ENCODE peak calls at places on chromosomes 12 and 14, in eight cellular contexts. N is heart left ventricle; E is CD8-positive, alpha-beta T cell; V is endothelial cell of umbilical vein; L is thoracic aorta; U is body of pancreas; D is fibroblast of mammary gland; X is sigmoid colon. F is an unnamed sample.

GRCh38 chr12:122123761-122124145 is 45.2 kb downstream of the MLXIP start:
- DNase-seq in N (peak), E (no peak), V (no peak), L (no peak), U (no peak), D (no peak), X (peak), F (no peak)

GRCh38 chr14:74204481-74204880 is 34.8 kb upstream of the VSX2 start:
- DNase-seq in N (no peak), E (no peak), V (no peak), L (no peak), U (no peak), D (no peak), X (no peak), F (no peak)

GRCh38 chr12:55044135-55044534 is 24.4 kb downstream of the NEUROD4 start:
- DNase-seq in N (no peak), E (no peak), V (no peak), L (no peak), U (no peak), D (no peak), X (no peak), F (no peak)

GRCh38 chr12:42236017-42236416 is 2.0 kb downstream of the YAF2 start:
- DNase-seq in N (no peak), E (no peak), V (no peak), L (no peak), U (no peak), D (no peak), X (no peak), F (no peak)

GRCh38 chr12:104669851-104670337 is 213.1 kb downstream of the CHST11 start:
- DNase-seq in N (peak), E (no peak), V (no peak), L (no peak), U (no peak), D (peak), X (peak), F (no peak)

GRCh38 chr12:5688226-5688625 is 256.3 kb downstream of the NTF3 start:
- DNase-seq in N (no peak), E (no peak), V (no peak), L (no peak), U (no peak), D (no peak), X (no peak), F (no peak)

GRCh38 chr12:2242206-2242605 is 189.4 kb downstream of the CACNA1C start:
- DNase-seq in N (no peak), E (no peak), V (no peak), L (no peak), U (no peak), D (no peak), X (no peak), F (no peak)

GRCh38 chr12:82835217-82835616 is 148.5 kb downstream of the TMTC2 start:
- DNase-seq in N (no peak), E (no peak), V (peak), L (no peak), U (no peak), D (peak), X (no peak), F (no peak)

GRCh38 chr14:69325086-69325485 is 65.1 kb downstream of the GALNT16 start:
- DNase-seq in N (no peak), E (no peak), V (no peak), L (no peak), U (peak), D (no peak), X (peak), F (no peak)

GRCh38 chr14:106509795-106510194 is 983.4 kb downstream of the TMEM121 start:
- DNase-seq in N (no peak), E (no peak), V (no peak), L (no peak), U (no peak), D (no peak), X (no peak), F (no peak)

GRCh38 chr12:108457006-108457733 is 57.9 kb upstream of the FICD start:
- DNase-seq in N (no peak), E (no peak), V (peak), L (no peak), U (peak), D (peak), X (no peak), F (peak)

GRCh38 chr12:117113231-117113630 is 14.0 kb upstream of the TESC start:
- DNase-seq in N (peak), E (no peak), V (no peak), L (no peak), U (no peak), D (no peak), X (no peak), F (no peak)

GRCh38 chr12:42574879-42575278 is 14.7 kb downstream of the PRICKLE1 start:
- DNase-seq in N (no peak), E (no peak), V (peak), L (no peak), U (no peak), D (peak), X (no peak), F (no peak)

GRCh38 chr12:132419612-132420237 is 70.2 kb upstream of the FBRSL1 start:
- DNase-seq in N (no peak), E (no peak), V (no peak), L (no peak), U (no peak), D (no peak), X (no peak), F (no peak)

GRCh38 chr12:112111931-112112330 is 3.3 kb upstream of the NAA25 start:
- DNase-seq in N (no peak), E (no peak), V (no peak), L (no peak), U (no peak), D (no peak), X (no peak), F (no peak)

GRCh38 chr14:33465952-33466700 is 484.7 kb downstream of the EGLN3 start:
- DNase-seq in N (no peak), E (no peak), V (no peak), L (no peak), U (no peak), D (no peak), X (no peak), F (no peak)

GRCh38 chr12:77685906-77686305 is 144.8 kb upstream of the NAV3 start:
- DNase-seq in N (no peak), E (no peak), V (no peak), L (no peak), U (no peak), D (no peak), X (no peak), F (no peak)

DNA sequence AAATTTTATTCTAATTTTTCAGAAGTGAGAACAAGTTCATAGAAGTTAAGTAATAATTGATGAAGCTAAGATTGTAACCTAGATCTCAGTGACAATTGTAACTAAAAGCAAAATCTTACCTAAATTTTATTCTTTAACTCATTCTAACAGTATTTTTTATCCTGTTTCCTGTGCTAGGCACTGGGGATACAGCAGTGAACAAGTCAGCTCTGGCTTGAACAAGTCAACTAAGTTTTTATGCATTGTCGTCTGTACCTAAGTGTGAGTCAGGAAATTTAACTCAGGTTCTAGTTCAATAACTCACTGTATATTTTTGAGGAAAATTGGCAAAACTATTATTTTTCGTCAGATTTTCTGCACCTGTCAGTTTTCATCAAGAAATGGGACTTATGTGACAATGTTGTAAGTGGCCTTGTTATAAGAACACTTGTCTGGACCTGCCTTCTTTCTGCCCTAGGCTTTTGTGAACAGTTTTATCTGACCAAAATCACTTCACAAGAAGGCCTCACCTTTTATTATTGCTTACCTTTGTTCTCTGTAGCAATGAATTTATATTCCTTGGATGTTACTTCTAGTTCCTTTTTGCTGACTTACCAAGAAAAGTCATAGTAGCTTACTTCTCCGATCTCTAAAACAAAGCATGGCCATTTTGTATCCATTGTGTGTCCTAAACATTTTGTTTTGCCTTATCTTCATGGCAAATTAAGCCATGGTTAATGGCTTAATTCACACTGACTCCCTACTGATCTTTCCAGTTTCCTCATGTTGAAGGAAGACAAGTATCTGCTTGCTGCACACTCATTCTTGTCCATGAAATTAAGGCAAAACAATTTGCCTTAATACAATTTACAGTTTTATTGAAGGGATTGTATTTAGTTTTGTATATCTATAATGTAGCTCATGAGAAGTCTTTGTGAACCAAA is 2.7 kb downstream of the TMTC3 start:
- DNase-seq in N (no peak), E (no peak), V (no peak), L (no peak), U (no peak), D (no peak), X (no peak), F (no peak)
- H3K4me3 ChIP-seq in N (no peak), E (no peak), V (no peak), L (no peak), U (no peak), D (no peak), X (no peak), F (no peak)

GRCh38 chr12:868722-869121 is 80.8 kb downstream of the RAD52 start:
- DNase-seq in N (no peak), E (no peak), V (no peak), L (no peak), U (no peak), D (no peak), X (no peak), F (no peak)
- TF ChIP-seq CTCF in N (no peak), E (no peak), V (no peak), L (no peak), U (no peak), D (peak), X (no peak), F (no peak)

GRCh38 chr12:93740721-93741120 is 63.5 kb downstream of the CRADD start:
- DNase-seq in N (no peak), E (no peak), V (no peak), L (no peak), U (no peak), D (peak), X (no peak), F (no peak)
- H3K4me3 ChIP-seq in N (peak), E (no peak), V (no peak), L (peak), U (no peak), D (peak), X (peak), F (no peak)

DNA sequence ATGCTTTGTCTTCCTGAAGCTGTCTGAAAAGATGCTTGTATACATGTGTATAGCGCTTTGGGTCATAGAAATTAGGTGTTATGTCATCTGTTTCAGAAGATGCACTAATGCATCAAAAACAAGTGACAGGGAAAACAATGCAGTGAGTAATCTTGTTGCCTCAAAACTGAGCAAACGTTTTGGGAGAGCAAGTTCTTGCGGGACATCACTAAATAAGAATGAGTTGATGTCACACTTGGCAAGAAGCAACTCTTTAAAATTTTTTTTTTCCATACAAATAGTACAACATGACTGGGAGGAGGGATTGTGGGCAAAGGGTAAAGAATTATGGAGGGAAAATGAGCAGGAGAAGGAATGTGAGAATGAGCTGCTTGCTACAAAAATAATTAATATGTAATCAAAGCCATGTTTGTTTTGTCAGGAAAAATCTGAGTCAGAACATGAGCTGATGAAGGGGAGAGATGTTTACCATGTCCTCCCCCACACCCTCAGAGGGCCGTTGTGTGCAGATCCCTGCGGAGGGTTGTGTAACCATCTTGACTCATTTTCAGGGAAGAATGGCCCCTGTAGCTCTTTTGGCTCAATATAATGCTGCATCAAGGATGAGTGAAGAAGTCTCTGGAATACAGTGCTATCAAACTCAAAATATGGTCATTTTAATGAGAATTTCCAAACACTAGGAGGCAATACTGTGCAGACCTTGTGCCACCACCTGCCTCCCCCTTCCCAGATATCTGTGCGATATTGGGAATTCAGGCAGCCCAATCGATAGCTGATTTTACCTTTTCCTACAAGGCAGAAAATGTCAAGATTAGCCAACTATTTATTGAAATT is 41.4 kb downstream of the BORCS5 start:
- DNase-seq in N (peak), E (no peak), V (peak), L (peak), U (peak), D (peak), X (peak), F (no peak)
- TF ChIP-seq CTCF in N (peak), E (no peak), V (peak), L (no peak), U (peak), D (peak), X (no peak), F (no peak)

DNA sequence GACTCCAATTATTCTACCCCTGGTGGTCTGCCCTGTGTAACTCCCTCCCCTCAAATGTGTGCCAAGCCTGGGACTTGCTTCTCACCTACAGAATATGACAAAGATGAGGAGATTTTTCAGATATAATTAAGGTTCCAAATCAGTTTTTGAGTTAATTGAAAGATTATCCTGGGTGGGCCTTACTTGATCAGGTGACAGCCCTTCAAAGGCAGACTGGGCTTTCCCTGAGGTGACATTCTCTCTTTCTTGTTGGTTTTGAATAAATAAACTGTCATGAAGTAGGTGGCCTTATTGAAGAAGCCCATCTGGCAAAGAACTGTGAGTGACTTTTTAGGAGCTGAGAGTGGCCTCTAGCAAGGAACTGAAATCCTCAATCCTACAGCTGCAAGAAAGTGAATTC is 106.0 kb downstream of the BRMS1L start:
- DNase-seq in N (no peak), E (no peak), V (no peak), L (no peak), U (no peak), D (no peak), X (no peak), F (no peak)
- H3K4me3 ChIP-seq in N (no peak), E (peak), V (no peak), L (no peak), U (no peak), D (no peak), X (no peak), F (no peak)

DNA sequence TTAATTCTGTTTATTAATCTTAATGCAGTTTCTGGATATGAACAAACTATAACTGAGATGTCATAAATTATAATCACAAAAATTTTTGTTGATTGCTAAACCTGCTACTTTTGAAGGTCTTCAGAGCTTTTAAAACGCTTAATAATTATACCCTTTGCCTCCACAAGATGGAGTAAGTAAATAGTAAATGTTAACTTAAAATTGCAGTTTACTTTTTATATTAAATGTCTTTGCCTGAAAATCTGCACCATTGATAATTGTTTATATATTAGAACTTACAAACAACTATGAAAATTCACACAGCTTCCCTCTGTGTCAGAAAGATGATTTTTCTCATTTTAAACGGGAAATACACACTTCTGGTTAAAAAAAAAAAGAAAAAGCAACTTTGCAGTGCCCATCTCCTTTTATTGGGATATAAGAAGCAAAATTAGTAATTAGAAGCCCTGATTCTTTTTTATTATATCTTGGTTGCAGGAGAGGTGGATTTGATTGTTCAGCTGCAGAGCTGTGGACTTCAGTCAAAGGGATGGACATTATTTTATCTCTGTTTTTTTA is 35.6 kb downstream of the SCFD1 start:
- DNase-seq in N (no peak), E (no peak), V (peak), L (no peak), U (no peak), D (peak), X (no peak), F (no peak)
- TF ChIP-seq CTCF in N (peak), E (peak), V (no peak), L (peak), U (peak), D (peak), X (no peak), F (peak)

GRCh38 chr14:103714063-103714724 is 1.1 kb downstream of the XRCC3 start:
- DNase-seq in N (no peak), E (no peak), V (no peak), L (no peak), U (no peak), D (no peak), X (no peak), F (no peak)

GRCh38 chr14:103716091-103716801 is 636 bp downstream of the ZFYVE21 start:
- DNase-seq in N (no peak), E (no peak), V (no peak), L (no peak), U (no peak), D (no peak), X (no peak), F (no peak)

GRCh38 chr14:103718572-103718971 is 3.0 kb downstream of the ZFYVE21 start:
- DNase-seq in N (no peak), E (no peak), V (no peak), L (no peak), U (no peak), D (peak), X (no peak), F (no peak)

GRCh38 chr14:103715052-103716000 is at the start of the genes XRCC3 and ZFYVE21:
- DNase-seq in N (peak), E (peak), V (peak), L (peak), U (peak), D (peak), X (peak), F (peak)

GRCh38 chr14:103716899-103717411 is 1.3 kb downstream of the ZFYVE21 start:
- DNase-seq in N (no peak), E (no peak), V (no peak), L (no peak), U (no peak), D (no peak), X (no peak), F (no peak)
- H3K4me3 ChIP-seq in N (peak), E (peak), V (peak), L (peak), U (peak), D (peak), X (peak), F (peak)

GRCh38 chr14:92088494-92088893 is 17.9 kb downstream of the ATXN3 start:
- DNase-seq in N (no peak), E (no peak), V (no peak), L (no peak), U (no peak), D (no peak), X (no peak), F (no peak)

GRCh38 chr14:92093320-92093719 is 13.1 kb downstream of the ATXN3 start:
- DNase-seq in N (no peak), E (no peak), V (no peak), L (no peak), U (no peak), D (peak), X (no peak), F (no peak)
- TF ChIP-seq CTCF in N (peak), E (no peak), V (no peak), L (no peak), U (no peak), D (peak), X (no peak), F (peak)

GRCh38 chr12:24695103-24695502 is 253.8 kb downstream of the BCAT1 start:
- DNase-seq in N (no peak), E (no peak), V (no peak), L (no peak), U (no peak), D (no peak), X (no peak), F (no peak)
- H3K4me3 ChIP-seq in N (no peak), E (no peak), V (no peak), L (no peak), U (no peak), D (no peak), X (no peak), F (no peak)

DNA sequence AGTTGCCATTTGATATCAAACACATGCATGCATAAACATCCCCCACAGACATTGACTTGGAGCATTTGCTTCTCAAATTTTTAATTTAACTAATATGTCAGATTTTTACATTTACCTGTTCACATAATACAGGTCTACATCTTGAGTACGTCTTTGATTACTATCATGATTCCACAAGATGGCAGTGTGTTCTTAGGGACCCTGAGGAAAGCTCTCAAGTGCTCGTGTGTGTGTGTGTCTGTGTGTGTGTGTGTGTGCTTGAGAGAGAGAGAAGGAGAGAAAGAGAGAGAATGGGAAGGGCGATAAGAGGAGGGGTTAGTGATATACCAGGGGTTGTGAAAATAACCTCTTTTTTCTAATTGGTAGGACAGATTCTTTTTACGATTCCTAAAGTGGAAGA is 167.1 kb upstream of the OR4E1 start:
- DNase-seq in N (no peak), E (no peak), V (no peak), L (no peak), U (no peak), D (no peak), X (no peak), F (no peak)
- TF ChIP-seq CTCF in N (no peak), E (no peak), V (no peak), L (no peak), U (no peak), D (no peak), X (no peak), F (peak)

F was measured in GM12864.